ENCODE peak calls at places on chromosomes 12 and 14, in six cellular contexts. D, L, W, X, O and Y are unnamed samples. For H3K4me1, the result is how much of the 10 kb centered on the place peaks cover.

GRCh38 chr14:100775831-100776591 is 49.3 kb downstream of the DLK1 start:
- DNase-seq in D (no peak), L (peak), W (peak), X (peak), O (no peak), Y (no peak)

GRCh38 chr14:76917759-76918175 is 91.6 kb downstream of the LRRC74A start:
- DNase-seq in D (no peak), L (no peak), W (peak), X (no peak), O (no peak), Y (peak)

GRCh38 chr12:6965026-6965661 is 5.3 kb downstream of the PHB2 start:
- DNase-seq in D (peak), L (peak), W (peak), X (peak), O (peak), Y (peak)

GRCh38 chr12:6229823-6230222 is 29.6 kb downstream of the CD9 start:
- DNase-seq in D (no peak), L (peak), W (peak), X (peak), O (no peak), Y (peak)

GRCh38 chr12:10726945-10727344 is 3.8 kb upstream of the YBX3 start:
- DNase-seq in D (no peak), L (no peak), W (no peak), X (no peak), O (no peak), Y (no peak)

GRCh38 chr12:92971869-92972524 is 42.9 kb upstream of the EEA1 start:
- DNase-seq in D (no peak), L (peak), W (no peak), X (no peak), O (no peak), Y (no peak)

GRCh38 chr12:54229624-54230212 is 40.9 kb upstream of the SMUG1 start:
- DNase-seq in D (no peak), L (peak), W (no peak), X (no peak), O (no peak), Y (no peak)

GRCh38 chr12:113854385-113855136 is 111.6 kb downstream of the RBM19 start:
- DNase-seq in D (no peak), L (no peak), W (no peak), X (no peak), O (no peak), Y (peak)

GRCh38 chr14:90728951-90729350 is 87.3 kb downstream of the TTC7B start:
- DNase-seq in D (no peak), L (no peak), W (no peak), X (no peak), O (no peak), Y (no peak)

GRCh38 chr14:64410084-64410774 is 22.1 kb downstream of the MTHFD1 start:
- DNase-seq in D (no peak), L (peak), W (no peak), X (no peak), O (no peak), Y (no peak)

GRCh38 chr14:42110167-42110566 is 503.5 kb downstream of the LRFN5 start:
- DNase-seq in D (no peak), L (peak), W (no peak), X (no peak), O (no peak), Y (no peak)

GRCh38 chr12:102300824-102301461 is 103.3 kb upstream of the PMCH start:
- DNase-seq in D (no peak), L (peak), W (no peak), X (no peak), O (no peak), Y (no peak)

GRCh38 chr12:100964026-100964425 is 169.4 kb downstream of the ANO4 start:
- DNase-seq in D (no peak), L (peak), W (no peak), X (no peak), O (no peak), Y (no peak)

GRCh38 chr12:116455540-116456306 is 103.5 kb upstream of the MAP1LC3B2 start:
- DNase-seq in D (no peak), L (peak), W (peak), X (peak), O (no peak), Y (peak)

GRCh38 chr12:65339161-65339560 is 60.7 kb downstream of the MSRB3 start:
- DNase-seq in D (no peak), L (no peak), W (no peak), X (no peak), O (no peak), Y (no peak)

GRCh38 chr14:92880851-92881250 is 42.1 kb upstream of the CHGA start:
- DNase-seq in D (no peak), L (peak), W (no peak), X (no peak), O (no peak), Y (no peak)

GRCh38 chr12:109721276-109721675 is 7.7 kb downstream of the FAM222A start:
- DNase-seq in D (no peak), L (no peak), W (no peak), X (no peak), O (no peak), Y (peak)

GRCh38 chr12:53186745-53187144 is 6.0 kb upstream of the CSAD start:
- DNase-seq in D (no peak), L (no peak), W (no peak), X (no peak), O (no peak), Y (no peak)

GRCh38 chr12:121523741-121524140 is 57.1 kb downstream of the KDM2B start:
- DNase-seq in D (no peak), L (no peak), W (no peak), X (no peak), O (no peak), Y (no peak)

GRCh38 chr14:85590784-85591183 is 60.8 kb downstream of the FLRT2 start:
- DNase-seq in D (no peak), L (no peak), W (no peak), X (no peak), O (no peak), Y (no peak)

GRCh38 chr14:40093800-40094199 is 661.6 kb upstream of the FBXO33 start:
- DNase-seq in D (no peak), L (no peak), W (no peak), X (no peak), O (no peak), Y (no peak)

GRCh38 chr14:34461334-34462131 is 507 bp downstream of the SPTSSA start:
- DNase-seq in D (peak), L (peak), W (peak), X (no peak), O (peak), Y (peak)

GRCh38 chr14:75999511-76000190 is 14.1 kb downstream of the IFT43 start:
- DNase-seq in D (no peak), L (no peak), W (no peak), X (no peak), O (no peak), Y (no peak)

GRCh38 chr12:4984971-4985370 is 58.7 kb upstream of the KCNA5 start:
- DNase-seq in D (no peak), L (no peak), W (no peak), X (no peak), O (no peak), Y (no peak)

GRCh38 chr12:45732250-45732649 is 2.7 kb downstream of the ARID2 start:
- DNase-seq in D (peak), L (peak), W (no peak), X (no peak), O (no peak), Y (no peak)

GRCh38 chr14:38171197-38171596 is 36.5 kb upstream of the SSTR1 start:
- DNase-seq in D (no peak), L (no peak), W (no peak), X (no peak), O (no peak), Y (no peak)

GRCh38 chr14:96126339-96126770 is 78.3 kb upstream of the BDKRB2 start:
- DNase-seq in D (peak), L (no peak), W (no peak), X (no peak), O (peak), Y (no peak)

GRCh38 chr12:51666696-51667095 is 75.7 kb downstream of the SCN8A start:
- DNase-seq in D (no peak), L (peak), W (no peak), X (no peak), O (no peak), Y (no peak)

GRCh38 chr12:3170423-3171194 is 93.4 kb downstream of the TSPAN9 start:
- DNase-seq in D (no peak), L (peak), W (no peak), X (no peak), O (no peak), Y (no peak)

GRCh38 chr12:57840701-57841100 is 5.8 kb downstream of the CTDSP2 start:
- DNase-seq in D (no peak), L (peak), W (no peak), X (no peak), O (no peak), Y (no peak)
- H3K4me1 ChIP-seq in D (half or more), L (half or more), W (half or more), X (half or more), O (half or more), Y (half or more)

GRCh38 chr14:69640931-69641330 is 29.5 kb downstream of the SUSD6 start:
- DNase-seq in D (no peak), L (no peak), W (no peak), X (no peak), O (no peak), Y (no peak)
- H3K4me1 ChIP-seq in D (under half), L (under half), W (under half), X (half or more), O (under half), Y (half or more)

GRCh38 chr12:26831959-26832816 is 806 bp downstream of the ITPR2 start:
- DNase-seq in D (peak), L (peak), W (peak), X (peak), O (peak), Y (peak)

GRCh38 chr12:26830783-26831601 is 2.0 kb downstream of the ITPR2 start:
- DNase-seq in D (no peak), L (no peak), W (no peak), X (no peak), O (no peak), Y (no peak)

GRCh38 chr12:26832817-26833691 is at the start of gene ITPR2:
- DNase-seq in D (peak), L (peak), W (peak), X (peak), O (peak), Y (peak)

GRCh38 chr12:26828315-26828714 is 4.7 kb downstream of the ITPR2 start:
- DNase-seq in D (no peak), L (no peak), W (no peak), X (no peak), O (no peak), Y (no peak)

DNA sequence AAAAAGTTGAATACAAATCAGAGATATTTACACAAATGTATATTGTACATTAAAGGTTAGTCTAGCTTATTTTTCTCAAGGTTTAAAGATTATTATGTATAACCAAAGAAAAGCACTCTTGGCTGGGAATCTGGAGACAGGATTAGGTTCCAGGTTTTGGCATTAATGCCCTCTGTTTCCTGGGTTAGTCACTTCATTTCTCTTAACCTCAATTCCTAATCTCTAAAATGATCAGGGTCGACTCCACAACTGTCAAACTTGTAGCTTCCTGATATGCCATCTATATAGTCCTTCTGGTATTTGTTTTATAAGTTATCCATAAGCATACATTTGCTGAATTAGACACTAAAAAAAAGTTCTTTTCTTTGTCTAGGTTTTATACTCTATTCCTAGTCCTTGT is 2.6 kb downstream of the ITPR2 start:
- DNase-seq in D (no peak), L (no peak), W (no peak), X (no peak), O (no peak), Y (no peak)
- H3K4me1 ChIP-seq in D (under half), L (under half), W (under half), X (half or more), O (under half), Y (under half)

DNA sequence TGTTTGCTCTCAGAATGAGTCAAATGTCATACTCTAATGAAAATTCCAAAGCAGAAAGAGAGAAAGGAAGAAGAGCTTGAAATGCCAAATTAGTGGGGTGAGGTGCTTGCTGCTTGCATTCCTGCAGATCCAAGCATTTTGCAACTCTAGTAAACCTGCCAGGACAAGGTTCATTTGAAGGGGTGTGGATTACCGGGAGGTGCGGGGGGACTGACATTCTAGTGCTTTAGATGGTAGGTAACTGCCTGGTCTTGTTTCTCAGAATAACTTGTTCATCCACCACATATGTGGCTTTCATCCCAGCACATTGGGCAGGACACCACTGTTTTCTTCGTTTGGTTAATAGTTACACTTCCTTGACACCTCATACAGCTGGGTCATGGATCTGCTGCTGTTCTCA is 144.4 kb downstream of the AKAP6 start:
- DNase-seq in D (no peak), L (peak), W (no peak), X (no peak), O (no peak), Y (peak)
- H3K4me1 ChIP-seq in D (under half), L (under half), W (under half), X (under half), O (under half), Y (half or more)

GRCh38 chr12:62762645-62763044 is 172.3 kb downstream of the PPM1H start:
- DNase-seq in D (no peak), L (no peak), W (no peak), X (no peak), O (no peak), Y (no peak)
- H3K4me1 ChIP-seq in D (under half), L (half or more), W (under half), X (under half), O (under half), Y (under half)

GRCh38 chr12:124917135-124917840 is 2.8 kb upstream of the UBC start:
- DNase-seq in D (peak), L (peak), W (peak), X (peak), O (peak), Y (peak)
- H3K4me1 ChIP-seq in D (half or more), L (under half), W (under half), X (half or more), O (half or more), Y (half or more)

GRCh38 chr14:70976591-70976990 is 69.3 kb downstream of the PCNX1 start:
- DNase-seq in D (no peak), L (no peak), W (no peak), X (no peak), O (no peak), Y (no peak)
- H3K4me1 ChIP-seq in D (under half), L (under half), W (under half), X (half or more), O (under half), Y (under half)

DNA sequence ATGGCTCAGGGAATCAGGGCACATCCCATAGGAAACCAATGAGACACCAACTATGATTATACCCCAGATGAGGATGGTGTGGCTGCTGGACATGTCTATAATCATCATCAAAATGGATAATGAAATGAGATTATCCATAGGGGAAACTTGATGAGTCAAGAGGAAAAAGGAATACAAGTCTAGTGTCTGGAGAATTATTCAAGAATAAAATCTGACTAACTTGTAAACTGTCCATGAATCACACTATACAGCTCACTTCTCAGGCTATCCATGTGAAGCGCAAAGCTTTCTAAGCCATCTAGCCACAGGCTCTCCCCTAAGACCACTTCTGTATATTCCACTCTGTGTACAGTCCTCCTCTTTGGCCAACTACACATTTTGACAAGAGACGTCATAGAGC is 52.5 kb downstream of the DUSP16 start:
- DNase-seq in D (no peak), L (peak), W (no peak), X (no peak), O (no peak), Y (no peak)
- H3K4me1 ChIP-seq in D (under half), L (under half), W (under half), X (under half), O (under half), Y (half or more)

GRCh38 chr12:77392467-77392866 is 327.1 kb upstream of the E2F7 start:
- DNase-seq in D (no peak), L (no peak), W (no peak), X (no peak), O (no peak), Y (no peak)

GRCh38 chr12:77384941-77385340 is 319.6 kb upstream of the E2F7 start:
- DNase-seq in D (no peak), L (no peak), W (no peak), X (no peak), O (no peak), Y (no peak)

GRCh38 chr12:77388611-77389265 is 323.4 kb upstream of the E2F7 start:
- DNase-seq in D (no peak), L (no peak), W (no peak), X (no peak), O (no peak), Y (no peak)

GRCh38 chr12:77382096-77382742 is 316.9 kb upstream of the E2F7 start:
- DNase-seq in D (no peak), L (peak), W (no peak), X (no peak), O (no peak), Y (no peak)

GRCh38 chr12:77387214-77387613 is 321.8 kb upstream of the E2F7 start:
- DNase-seq in D (no peak), L (no peak), W (no peak), X (no peak), O (no peak), Y (no peak)
- H3K4me1 ChIP-seq in D (under half), L (under half), W (under half), X (under half), O (under half), Y (under half)

GRCh38 chr14:102507026-102507860 is 2.3 kb downstream of the ANKRD9 start:
- DNase-seq in D (no peak), L (no peak), W (no peak), X (no peak), O (no peak), Y (no peak)
- H3K4me1 ChIP-seq in D (under half), L (under half), W (under half), X (under half), O (under half), Y (half or more)